ENCODE peak calls at places on chromosome 21, in seven cellular contexts. A is fibroblast of the conjunctiva; T is uterus; L is T47D; I is fibroblast of the aortic adventitia; S is NT2/D1; R is activated naive CD4-positive, alpha-beta T cell. O is an unnamed sample.

GRCh38 chr21:36260030-36260787 is 59.8 kb upstream of the MORC3 start:
- DNase-seq in I (peak; percentile 86), S (peak; percentile 43), A (peak; percentile 39), R (no peak), T (peak; percentile 30), L (peak; percentile 79), O (peak; percentile 20)

GRCh38 chr21:26394341-26394740 is 178.7 kb downstream of the CYYR1 start:
- DNase-seq in I (no peak), L (no peak), A (no peak), S (no peak), R (no peak), T (no peak), O (no peak)

GRCh38 chr21:25171438-25171837 is 435.8 kb downstream of the MRPL39 start:
- DNase-seq in I (peak; percentile 0), L (no peak), T (no peak), A (no peak), S (no peak), R (no peak), O (no peak)

GRCh38 chr21:33643658-33644311 is 1.5 kb downstream of the ITSN1 start:
- DNase-seq in L (peak; percentile 16), R (no peak), A (no peak), I (no peak), T (no peak), S (no peak), O (no peak)

GRCh38 chr21:44875341-44875740 is 1.9 kb upstream of the PTTG1IP start:
- DNase-seq in I (peak; percentile 80), A (peak; percentile 44), L (peak; percentile 88), T (no peak), R (no peak), S (no peak), O (no peak)

GRCh38 chr21:36727886-36728285 is 29.0 kb downstream of the SIM2 start:
- DNase-seq in T (no peak), A (no peak), I (no peak), S (no peak), R (no peak), L (no peak), O (no peak)

GRCh38 chr21:38434913-38435533 is 63.3 kb downstream of the ERG start:
- DNase-seq in T (no peak), S (no peak), L (no peak), R (no peak), I (peak; percentile 72), A (peak; percentile 14), O (peak; percentile 32)

GRCh38 chr21:41809891-41810596 is 43.2 kb upstream of the RIPK4 start:
- DNase-seq in L (no peak), S (no peak), T (no peak), I (no peak), A (no peak), R (no peak), O (no peak)

GRCh38 chr21:42550817-42551216 is 37.2 kb downstream of the SLC37A1 start:
- DNase-seq in I (no peak), L (peak; percentile 87), R (no peak), T (no peak), A (no peak), S (no peak), O (no peak)